ENCODE peak calls at places on chromosomes 12 and 14, in six cellular contexts. One of them, this sample, is unnamed.

GRCh38 chr14:62759796-62760195 is 285.5 kb downstream of the KCNH5 start:
- DNase-seq in cardiac fibroblast: no peak
- DNase-seq in CD4-positive, alpha-beta T cell: no peak
- DNase-seq in left ventricle myocardium inferior: no peak
- DNase-seq in osteoblast: no peak
- DNase-seq in mucosa of descending colon: no peak
- DNase-seq in this sample: no peak

GRCh38 chr12:104604070-104604994 is 147.6 kb downstream of the CHST11 start:
- DNase-seq in cardiac fibroblast: peak
- DNase-seq in CD4-positive, alpha-beta T cell: no peak
- DNase-seq in left ventricle myocardium inferior: peak
- DNase-seq in osteoblast: peak
- DNase-seq in mucosa of descending colon: peak
- DNase-seq in this sample: peak

GRCh38 chr14:65847065-65847847 is 434.7 kb downstream of the FUT8 start:
- DNase-seq in cardiac fibroblast: no peak
- DNase-seq in CD4-positive, alpha-beta T cell: peak
- DNase-seq in left ventricle myocardium inferior: no peak
- DNase-seq in osteoblast: no peak
- DNase-seq in mucosa of descending colon: no peak
- DNase-seq in this sample: no peak

GRCh38 chr14:61355892-61356325 is 34.5 kb downstream of the PRKCH start:
- DNase-seq in cardiac fibroblast: peak
- DNase-seq in CD4-positive, alpha-beta T cell: no peak
- DNase-seq in left ventricle myocardium inferior: peak
- DNase-seq in osteoblast: no peak
- DNase-seq in mucosa of descending colon: no peak
- DNase-seq in this sample: no peak

GRCh38 chr12:94875525-94875924 is 128.0 kb downstream of the NDUFA12 start:
- DNase-seq in cardiac fibroblast: peak
- DNase-seq in CD4-positive, alpha-beta T cell: no peak
- DNase-seq in left ventricle myocardium inferior: no peak
- DNase-seq in osteoblast: no peak
- DNase-seq in mucosa of descending colon: no peak
- DNase-seq in this sample: no peak

GRCh38 chr12:117901631-117902030 is 67.2 kb downstream of the KSR2 start:
- DNase-seq in cardiac fibroblast: no peak
- DNase-seq in CD4-positive, alpha-beta T cell: no peak
- DNase-seq in left ventricle myocardium inferior: no peak
- DNase-seq in osteoblast: no peak
- DNase-seq in mucosa of descending colon: no peak
- DNase-seq in this sample: no peak

GRCh38 chr14:27917896-27918295 is 848.7 kb upstream of the FOXG1 start:
- DNase-seq in cardiac fibroblast: no peak
- DNase-seq in CD4-positive, alpha-beta T cell: no peak
- DNase-seq in left ventricle myocardium inferior: no peak
- DNase-seq in osteoblast: no peak
- DNase-seq in mucosa of descending colon: no peak
- DNase-seq in this sample: no peak

GRCh38 chr14:75090353-75090752 is 20.9 kb downstream of the ZC2HC1C start:
- DNase-seq in cardiac fibroblast: peak
- DNase-seq in CD4-positive, alpha-beta T cell: no peak
- DNase-seq in left ventricle myocardium inferior: no peak
- DNase-seq in osteoblast: no peak
- DNase-seq in mucosa of descending colon: no peak
- DNase-seq in this sample: no peak

GRCh38 chr12:93777249-93777648 is 100.1 kb downstream of the CRADD start:
- DNase-seq in cardiac fibroblast: peak
- DNase-seq in CD4-positive, alpha-beta T cell: no peak
- DNase-seq in left ventricle myocardium inferior: no peak
- DNase-seq in osteoblast: peak
- DNase-seq in mucosa of descending colon: no peak
- DNase-seq in this sample: no peak

GRCh38 chr14:67411820-67412421 is at the start of gene PLEK2:
- DNase-seq in cardiac fibroblast: peak
- DNase-seq in CD4-positive, alpha-beta T cell: peak
- DNase-seq in left ventricle myocardium inferior: no peak
- DNase-seq in osteoblast: peak
- DNase-seq in mucosa of descending colon: peak
- DNase-seq in this sample: no peak

GRCh38 chr14:25237845-25238244 is 187.9 kb upstream of the STXBP6 start:
- DNase-seq in cardiac fibroblast: peak
- DNase-seq in CD4-positive, alpha-beta T cell: no peak
- DNase-seq in left ventricle myocardium inferior: no peak
- DNase-seq in osteoblast: no peak
- DNase-seq in mucosa of descending colon: no peak
- DNase-seq in this sample: no peak

GRCh38 chr14:50726372-50727107 is 58.4 kb upstream of the SAV1 start:
- DNase-seq in cardiac fibroblast: peak
- DNase-seq in CD4-positive, alpha-beta T cell: no peak
- DNase-seq in left ventricle myocardium inferior: no peak
- DNase-seq in osteoblast: peak
- DNase-seq in mucosa of descending colon: no peak
- DNase-seq in this sample: peak

GRCh38 chr12:16606201-16606849 is 363 bp upstream of the LMO3 start:
- DNase-seq in cardiac fibroblast: peak
- DNase-seq in CD4-positive, alpha-beta T cell: no peak
- DNase-seq in left ventricle myocardium inferior: no peak
- DNase-seq in osteoblast: peak
- DNase-seq in mucosa of descending colon: peak
- DNase-seq in this sample: no peak

GRCh38 chr14:99430491-99430890 is 50.2 kb downstream of the SETD3 start:
- DNase-seq in cardiac fibroblast: peak
- DNase-seq in CD4-positive, alpha-beta T cell: no peak
- DNase-seq in left ventricle myocardium inferior: no peak
- DNase-seq in osteoblast: no peak
- DNase-seq in mucosa of descending colon: no peak
- DNase-seq in this sample: no peak

GRCh38 chr12:51721281-51721940 is 127.1 kb downstream of the FIGNL2 start:
- DNase-seq in cardiac fibroblast: peak
- DNase-seq in CD4-positive, alpha-beta T cell: peak
- DNase-seq in left ventricle myocardium inferior: peak
- DNase-seq in osteoblast: peak
- DNase-seq in mucosa of descending colon: no peak
- DNase-seq in this sample: no peak

GRCh38 chr12:117444781-117445180 is 83.4 kb upstream of the NOS1 start:
- DNase-seq in cardiac fibroblast: no peak
- DNase-seq in CD4-positive, alpha-beta T cell: no peak
- DNase-seq in left ventricle myocardium inferior: no peak
- DNase-seq in osteoblast: no peak
- DNase-seq in mucosa of descending colon: no peak
- DNase-seq in this sample: no peak

GRCh38 chr14:99662846-99663245 is 17.9 kb downstream of the HHIPL1 start:
- DNase-seq in cardiac fibroblast: no peak
- DNase-seq in CD4-positive, alpha-beta T cell: no peak
- DNase-seq in left ventricle myocardium inferior: no peak
- DNase-seq in osteoblast: peak
- DNase-seq in mucosa of descending colon: no peak
- DNase-seq in this sample: no peak

GRCh38 chr14:63155511-63156189 is 48.6 kb upstream of the RHOJ start:
- DNase-seq in cardiac fibroblast: peak
- DNase-seq in CD4-positive, alpha-beta T cell: no peak
- DNase-seq in left ventricle myocardium inferior: no peak
- DNase-seq in osteoblast: peak
- DNase-seq in mucosa of descending colon: no peak
- DNase-seq in this sample: no peak

GRCh38 chr14:99554757-99555531 is 49.1 kb downstream of the CCDC85C start:
- DNase-seq in cardiac fibroblast: no peak
- DNase-seq in CD4-positive, alpha-beta T cell: no peak
- DNase-seq in left ventricle myocardium inferior: no peak
- DNase-seq in osteoblast: peak
- DNase-seq in mucosa of descending colon: peak
- DNase-seq in this sample: no peak

GRCh38 chr12:30691122-30691879 is 4.4 kb downstream of the IPO8 start:
- DNase-seq in cardiac fibroblast: peak
- DNase-seq in CD4-positive, alpha-beta T cell: no peak
- DNase-seq in left ventricle myocardium inferior: no peak
- DNase-seq in osteoblast: peak
- DNase-seq in mucosa of descending colon: no peak
- DNase-seq in this sample: peak

GRCh38 chr14:70856851-70857498 is 47.7 kb upstream of the MAP3K9 start:
- DNase-seq in cardiac fibroblast: peak
- DNase-seq in CD4-positive, alpha-beta T cell: no peak
- DNase-seq in left ventricle myocardium inferior: no peak
- DNase-seq in osteoblast: peak
- DNase-seq in mucosa of descending colon: no peak
- DNase-seq in this sample: no peak

GRCh38 chr12:77152623-77153193 is 87.3 kb upstream of the E2F7 start:
- DNase-seq in cardiac fibroblast: peak
- DNase-seq in CD4-positive, alpha-beta T cell: no peak
- DNase-seq in left ventricle myocardium inferior: no peak
- DNase-seq in osteoblast: no peak
- DNase-seq in mucosa of descending colon: no peak
- DNase-seq in this sample: peak

GRCh38 chr12:131140069-131140435 is 186.3 kb downstream of the ADGRD1 start:
- DNase-seq in cardiac fibroblast: no peak
- DNase-seq in CD4-positive, alpha-beta T cell: no peak
- DNase-seq in left ventricle myocardium inferior: no peak
- DNase-seq in osteoblast: no peak
- DNase-seq in mucosa of descending colon: no peak
- DNase-seq in this sample: no peak

GRCh38 chr12:84637926-84638325 is 274.7 kb downstream of the SLC6A15 start:
- DNase-seq in cardiac fibroblast: peak
- DNase-seq in CD4-positive, alpha-beta T cell: no peak
- DNase-seq in left ventricle myocardium inferior: no peak
- DNase-seq in osteoblast: no peak
- DNase-seq in mucosa of descending colon: no peak
- DNase-seq in this sample: no peak

GRCh38 chr12:94603434-94604068 is 46.8 kb downstream of the TMCC3 start:
- DNase-seq in cardiac fibroblast: peak
- DNase-seq in CD4-positive, alpha-beta T cell: peak
- DNase-seq in left ventricle myocardium inferior: no peak
- DNase-seq in osteoblast: no peak
- DNase-seq in mucosa of descending colon: peak
- DNase-seq in this sample: no peak

GRCh38 chr14:77099425-77100167 is 1.5 kb downstream of the CIPC start:
- DNase-seq in cardiac fibroblast: peak
- DNase-seq in CD4-positive, alpha-beta T cell: no peak
- DNase-seq in left ventricle myocardium inferior: no peak
- DNase-seq in osteoblast: no peak
- DNase-seq in mucosa of descending colon: no peak
- DNase-seq in this sample: peak

GRCh38 chr14:60183724-60184596 is 18.8 kb upstream of the DHRS7 start:
- DNase-seq in cardiac fibroblast: peak
- DNase-seq in CD4-positive, alpha-beta T cell: no peak
- DNase-seq in left ventricle myocardium inferior: no peak
- DNase-seq in osteoblast: no peak
- DNase-seq in mucosa of descending colon: no peak
- DNase-seq in this sample: peak

GRCh38 chr12:123149088-123149827 is 1.6 kb downstream of the PITPNM2 start:
- DNase-seq in cardiac fibroblast: peak
- DNase-seq in CD4-positive, alpha-beta T cell: no peak
- DNase-seq in left ventricle myocardium inferior: no peak
- DNase-seq in osteoblast: peak
- DNase-seq in mucosa of descending colon: no peak
- DNase-seq in this sample: no peak
- TF ChIP-seq CTCF in cardiac fibroblast: peak
- TF ChIP-seq CTCF in CD4-positive, alpha-beta T cell: no peak
- TF ChIP-seq CTCF in left ventricle myocardium inferior: no peak
- TF ChIP-seq CTCF in osteoblast: no peak
- TF ChIP-seq CTCF in mucosa of descending colon: no peak
- TF ChIP-seq CTCF in this sample: no peak

DNA sequence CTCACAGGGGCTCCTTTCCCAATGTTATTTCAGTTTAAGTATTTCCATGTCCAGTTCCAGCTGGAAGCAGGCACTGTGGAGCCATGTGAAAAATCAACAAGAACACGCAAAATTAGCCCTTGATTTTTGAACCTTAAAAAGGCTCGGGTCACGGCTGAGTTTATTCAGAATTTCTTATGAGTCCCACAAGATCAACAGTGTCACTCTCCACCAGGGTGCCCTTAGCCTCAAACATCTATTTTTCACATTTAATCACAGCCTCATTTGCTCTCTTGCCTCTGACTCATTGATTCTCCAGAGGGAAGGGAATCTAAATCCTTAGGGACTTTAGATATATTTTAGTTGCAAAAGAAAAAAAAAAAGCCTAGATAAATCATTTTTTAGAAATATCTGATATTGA is 157.7 kb upstream of the AVPR1A start:
- DNase-seq in cardiac fibroblast: peak
- DNase-seq in CD4-positive, alpha-beta T cell: no peak
- DNase-seq in left ventricle myocardium inferior: no peak
- DNase-seq in osteoblast: no peak
- DNase-seq in mucosa of descending colon: no peak
- DNase-seq in this sample: no peak
- TF ChIP-seq CTCF in cardiac fibroblast: no peak
- TF ChIP-seq CTCF in CD4-positive, alpha-beta T cell: no peak
- TF ChIP-seq CTCF in left ventricle myocardium inferior: no peak
- TF ChIP-seq CTCF in osteoblast: no peak
- TF ChIP-seq CTCF in mucosa of descending colon: no peak
- TF ChIP-seq CTCF in this sample: no peak

GRCh38 chr12:111033281-111034147 is 113.1 kb upstream of the MYL2 start:
- DNase-seq in cardiac fibroblast: no peak
- DNase-seq in CD4-positive, alpha-beta T cell: no peak
- DNase-seq in left ventricle myocardium inferior: no peak
- DNase-seq in osteoblast: no peak
- DNase-seq in mucosa of descending colon: no peak
- DNase-seq in this sample: no peak
- TF ChIP-seq CTCF in cardiac fibroblast: peak
- TF ChIP-seq CTCF in CD4-positive, alpha-beta T cell: no peak
- TF ChIP-seq CTCF in left ventricle myocardium inferior: peak
- TF ChIP-seq CTCF in osteoblast: no peak
- TF ChIP-seq CTCF in mucosa of descending colon: no peak
- TF ChIP-seq CTCF in this sample: no peak

GRCh38 chr14:80987235-80988032 is 32.0 kb downstream of the TSHR start:
- DNase-seq in cardiac fibroblast: peak
- DNase-seq in CD4-positive, alpha-beta T cell: peak
- DNase-seq in left ventricle myocardium inferior: peak
- DNase-seq in osteoblast: peak
- DNase-seq in mucosa of descending colon: peak
- DNase-seq in this sample: peak
- TF ChIP-seq CTCF in cardiac fibroblast: peak
- TF ChIP-seq CTCF in CD4-positive, alpha-beta T cell: peak
- TF ChIP-seq CTCF in left ventricle myocardium inferior: peak
- TF ChIP-seq CTCF in osteoblast: peak
- TF ChIP-seq CTCF in mucosa of descending colon: peak
- TF ChIP-seq CTCF in this sample: peak

GRCh38 chr12:20946732-20947131 is 136.2 kb downstream of the SLCO1B3 start:
- DNase-seq in cardiac fibroblast: peak
- DNase-seq in CD4-positive, alpha-beta T cell: no peak
- DNase-seq in left ventricle myocardium inferior: no peak
- DNase-seq in osteoblast: no peak
- DNase-seq in mucosa of descending colon: no peak
- DNase-seq in this sample: no peak
- TF ChIP-seq CTCF in cardiac fibroblast: peak
- TF ChIP-seq CTCF in CD4-positive, alpha-beta T cell: no peak
- TF ChIP-seq CTCF in left ventricle myocardium inferior: peak
- TF ChIP-seq CTCF in osteoblast: peak
- TF ChIP-seq CTCF in mucosa of descending colon: no peak
- TF ChIP-seq CTCF in this sample: no peak

GRCh38 chr14:72292689-72293024 is 360.4 kb downstream of the RGS6 start:
- DNase-seq in cardiac fibroblast: no peak
- DNase-seq in CD4-positive, alpha-beta T cell: no peak
- DNase-seq in left ventricle myocardium inferior: no peak
- DNase-seq in osteoblast: no peak
- DNase-seq in mucosa of descending colon: no peak
- DNase-seq in this sample: no peak
- TF ChIP-seq CTCF in cardiac fibroblast: no peak
- TF ChIP-seq CTCF in CD4-positive, alpha-beta T cell: no peak
- TF ChIP-seq CTCF in left ventricle myocardium inferior: peak
- TF ChIP-seq CTCF in osteoblast: no peak
- TF ChIP-seq CTCF in mucosa of descending colon: no peak
- TF ChIP-seq CTCF in this sample: no peak

This sample was measured in AG09319.